ENCODE peak calls at places on chromosomes 5 and 9, in ten cellular contexts. A is Ammon's horn; N is HT-29; M is HCT116; G is stimulated activated CD4-positive, alpha-beta T cell treated with anti-CD3 and anti-CD28 coated beads, Interleukin-1b, Interleukin-23, amount 100 ng/mL, for 48 hours; Y is T-helper 17 cell; R is CD4-positive, alpha-beta memory T cell; F is GM03348; C is psoas muscle; P is iPS-NIHi11. E is an unnamed sample.

GRCh38 chr9:13278023-13278367 is 1.5 kb downstream of the MPDZ start:
- DNase-seq in A (no peak), N (no peak), M (no peak), G (no peak), Y (no peak), R (no peak), F (peak), C (no peak), P (peak), E (no peak)

GRCh38 chr9:76687861-76688374 is 76.3 kb upstream of the PCA3 start:
- DNase-seq in A (no peak), N (no peak), M (peak), G (peak), Y (no peak), R (no peak), F (peak), C (no peak), P (no peak), E (peak)

GRCh38 chr9:136081113-136081825 is 13.8 kb downstream of the NACC2 start:
- DNase-seq in A (no peak), N (no peak), M (no peak), G (no peak), Y (no peak), R (no peak), F (no peak), C (peak), P (no peak), E (no peak)

GRCh38 chr9:89000973-89001916 is 10.0 kb downstream of the S1PR3 start:
- DNase-seq in A (peak), N (peak), M (peak), G (peak), Y (peak), R (peak), F (peak), C (peak), P (peak), E (peak)

GRCh38 chr5:122311888-122312669 is at the start of gene SNCAIP:
- DNase-seq in A (peak), N (no peak), M (no peak), G (no peak), Y (no peak), R (no peak), F (peak), C (peak), P (peak), E (peak)

GRCh38 chr5:38720691-38721361 is 125.0 kb upstream of the OSMR start:
- DNase-seq in A (no peak), N (no peak), M (no peak), G (no peak), Y (no peak), R (no peak), F (no peak), C (no peak), P (no peak), E (no peak)

GRCh38 chr9:96327694-96328352 is 25.8 kb upstream of the HSD17B3 start:
- DNase-seq in A (peak), N (peak), M (no peak), G (peak), Y (no peak), R (peak), F (peak), C (no peak), P (peak), E (peak)

GRCh38 chr9:114266969-114267368 is 55.9 kb upstream of the ORM1 start:
- DNase-seq in A (no peak), N (no peak), M (no peak), G (no peak), Y (no peak), R (no peak), F (peak), C (no peak), P (no peak), E (no peak)

GRCh38 chr5:54140247-54140646 is 170.1 kb downstream of the ARL15 start:
- DNase-seq in A (no peak), N (no peak), M (no peak), G (no peak), Y (no peak), R (no peak), F (no peak), C (no peak), P (no peak), E (no peak)

GRCh38 chr5:64165500-64166200 is at the start of gene RNF180:
- DNase-seq in A (peak), N (no peak), M (no peak), G (no peak), Y (no peak), R (no peak), F (peak), C (peak), P (peak), E (peak)